ENCODE peak calls at places on chromosomes 5 and 9, in nine cellular contexts. D, Q, C, K, V, W, S, O and A are unnamed samples. For H3K36me3, the result is how much of the 10 kb centered on the place peaks cover.

GRCh38 chr9:126999315-127000068 is 84.9 kb downstream of the RALGPS1 start:
- DNase-seq in D (no peak), Q (no peak), C (no peak), K (no peak), V (no peak), W (no peak), S (no peak), O (no peak), A (no peak)

GRCh38 chr5:90297045-90297764 is 112.4 kb downstream of the CETN3 start:
- DNase-seq in D (no peak), Q (no peak), C (no peak), K (no peak), V (no peak), W (no peak), S (no peak), O (no peak), A (no peak)

GRCh38 chr5:149831492-149831891 is 101.4 kb downstream of the PPARGC1B start:
- DNase-seq in D (no peak), Q (no peak), C (peak), K (no peak), V (no peak), W (no peak), S (no peak), O (peak), A (no peak)

GRCh38 chr5:150078802-150079654 is 7.3 kb downstream of the CSF1R start:
- DNase-seq in D (no peak), Q (no peak), C (no peak), K (peak), V (peak), W (no peak), S (peak), O (no peak), A (no peak)

GRCh38 chr5:58322453-58322852 is 137.4 kb downstream of the PLK2 start:
- DNase-seq in D (no peak), Q (no peak), C (peak), K (no peak), V (no peak), W (no peak), S (no peak), O (no peak), A (no peak)

GRCh38 chr9:91163773-91164471 is 197.8 kb downstream of the AUH start:
- DNase-seq in D (no peak), Q (no peak), C (no peak), K (no peak), V (no peak), W (no peak), S (no peak), O (no peak), A (peak)

GRCh38 chr5:51347704-51348103 is 35.5 kb upstream of the ISL1 start:
- DNase-seq in D (peak), Q (peak), C (no peak), K (no peak), V (no peak), W (no peak), S (no peak), O (no peak), A (no peak)

GRCh38 chr9:131008563-131008908 is 438 bp upstream of the LAMC3 start:
- DNase-seq in D (no peak), Q (no peak), C (no peak), K (no peak), V (no peak), W (no peak), S (no peak), O (no peak), A (no peak)

GRCh38 chr9:69805962-69806633 is 14.5 kb upstream of the CFAP95 start:
- DNase-seq in D (no peak), Q (no peak), C (no peak), K (no peak), V (no peak), W (no peak), S (peak), O (no peak), A (peak)

GRCh38 chr5:157463081-157463480 is 3.1 kb downstream of the NIPAL4 start:
- DNase-seq in D (no peak), Q (no peak), C (no peak), K (no peak), V (no peak), W (no peak), S (no peak), O (no peak), A (no peak)

DNA sequence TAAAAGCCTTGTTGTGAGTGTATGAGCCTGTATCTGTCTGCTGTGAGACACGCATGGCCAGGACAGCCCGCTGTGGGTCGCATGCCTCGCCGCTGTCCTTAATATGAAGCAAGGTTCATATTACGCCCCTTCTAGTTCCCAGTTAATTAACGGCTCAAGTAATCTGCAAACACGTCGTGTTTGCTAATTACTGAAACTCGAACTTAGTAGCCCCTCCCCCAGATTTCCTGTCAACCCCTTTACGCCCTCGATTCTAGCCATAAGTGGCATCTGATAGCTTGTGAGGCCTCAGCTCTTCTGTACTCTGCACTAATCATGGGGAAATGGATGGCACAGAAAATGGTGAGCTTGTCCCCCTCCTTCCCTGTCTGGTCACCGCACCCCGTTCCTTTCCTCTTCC is 116.9 kb upstream of the OTULINL start:
- DNase-seq in D (no peak), Q (no peak), C (no peak), K (no peak), V (no peak), W (no peak), S (no peak), O (no peak), A (no peak)
- H3K36me3 ChIP-seq in D (under half), Q (under half), C (half or more), K (under half), V (under half), W (under half), S (half or more), O (under half), A (under half)

GRCh38 chr5:109836280-109836679 is 146.6 kb downstream of the MAN2A1 start:
- DNase-seq in D (no peak), Q (no peak), C (no peak), K (no peak), V (no peak), W (no peak), S (no peak), O (no peak), A (no peak)
- H3K4me3 ChIP-seq in D (no peak), Q (no peak), C (no peak), K (no peak), V (no peak), W (no peak), S (no peak), O (no peak), A (no peak)

GRCh38 chr5:112612663-112613062 is 125.0 kb upstream of the APC start:
- DNase-seq in D (no peak), Q (no peak), C (no peak), K (no peak), V (no peak), W (no peak), S (no peak), O (no peak), A (no peak)
- TF ChIP-seq POLR2A in D (no peak), Q (no peak), C (no peak), K (no peak), V (no peak), W (no peak), S (no peak), O (no peak), A (no peak)

GRCh38 chr9:71758785-71759184 is 9.5 kb downstream of the CEMIP2 start:
- DNase-seq in D (peak), Q (peak), C (peak), K (no peak), V (no peak), W (peak), S (no peak), O (no peak), A (no peak)
- H3K36me3 ChIP-seq in D (under half), Q (under half), C (under half), K (under half), V (under half), W (under half), S (under half), O (under half), A (under half)

GRCh38 chr5:132493241-132493640 is 2.7 kb upstream of the IRF1 start:
- DNase-seq in D (no peak), Q (no peak), C (no peak), K (peak), V (no peak), W (no peak), S (peak), O (no peak), A (peak)

GRCh38 chr5:132495672-132496630 is 5.4 kb upstream of the IRF1 start:
- DNase-seq in D (peak), Q (peak), C (peak), K (peak), V (peak), W (peak), S (peak), O (peak), A (peak)

GRCh38 chr5:132496631-132497487 is 6.3 kb upstream of the IRF1 start:
- DNase-seq in D (no peak), Q (peak), C (peak), K (peak), V (peak), W (peak), S (peak), O (no peak), A (peak)

GRCh38 chr5:132493821-132494220 is 3.2 kb upstream of the IRF1 start:
- DNase-seq in D (no peak), Q (no peak), C (no peak), K (no peak), V (no peak), W (no peak), S (peak), O (no peak), A (no peak)

DNA sequence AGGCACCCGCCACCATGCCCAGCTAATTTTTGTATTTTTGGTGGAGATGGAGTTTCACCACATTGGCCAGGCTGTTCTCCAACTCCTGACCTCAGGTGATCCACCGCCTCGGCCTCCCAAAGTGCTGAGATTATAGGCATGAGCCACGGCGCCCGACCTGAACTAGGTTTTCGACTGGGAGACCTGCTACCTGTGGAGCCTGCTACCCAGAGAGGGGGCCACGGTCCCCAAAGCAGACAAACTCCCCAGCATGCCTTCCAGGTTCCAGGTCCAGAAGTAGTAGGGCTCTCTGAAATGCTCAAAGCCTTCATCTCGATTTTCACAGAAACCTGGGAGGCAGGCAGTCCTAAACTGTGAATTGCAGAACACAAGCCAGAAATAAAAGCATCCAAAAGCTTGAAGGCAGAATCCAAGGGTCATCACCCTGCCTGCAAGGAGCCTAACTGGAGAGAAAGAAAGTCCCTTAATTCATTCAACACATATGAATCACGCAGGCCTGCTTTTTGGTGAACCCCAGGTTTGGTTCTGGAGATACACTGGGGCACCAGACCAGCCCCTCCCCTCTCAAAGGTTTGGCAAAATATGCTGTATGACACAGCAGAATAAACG is 4.6 kb upstream of the IRF1 start:
- DNase-seq in D (no peak), Q (no peak), C (no peak), K (peak), V (peak), W (no peak), S (peak), O (no peak), A (peak)
- H3K4me3 ChIP-seq in D (peak), Q (peak), C (peak), K (peak), V (peak), W (peak), S (peak), O (peak), A (peak)

GRCh38 chr9:89661956-89662717 is 57.3 kb downstream of the GADD45G start:
- DNase-seq in D (peak), Q (peak), C (peak), K (peak), V (peak), W (peak), S (peak), O (no peak), A (peak)
- TF ChIP-seq POLR2A in D (no peak), Q (no peak), C (no peak), K (peak), V (no peak), W (no peak), S (no peak), O (no peak), A (peak)

DNA sequence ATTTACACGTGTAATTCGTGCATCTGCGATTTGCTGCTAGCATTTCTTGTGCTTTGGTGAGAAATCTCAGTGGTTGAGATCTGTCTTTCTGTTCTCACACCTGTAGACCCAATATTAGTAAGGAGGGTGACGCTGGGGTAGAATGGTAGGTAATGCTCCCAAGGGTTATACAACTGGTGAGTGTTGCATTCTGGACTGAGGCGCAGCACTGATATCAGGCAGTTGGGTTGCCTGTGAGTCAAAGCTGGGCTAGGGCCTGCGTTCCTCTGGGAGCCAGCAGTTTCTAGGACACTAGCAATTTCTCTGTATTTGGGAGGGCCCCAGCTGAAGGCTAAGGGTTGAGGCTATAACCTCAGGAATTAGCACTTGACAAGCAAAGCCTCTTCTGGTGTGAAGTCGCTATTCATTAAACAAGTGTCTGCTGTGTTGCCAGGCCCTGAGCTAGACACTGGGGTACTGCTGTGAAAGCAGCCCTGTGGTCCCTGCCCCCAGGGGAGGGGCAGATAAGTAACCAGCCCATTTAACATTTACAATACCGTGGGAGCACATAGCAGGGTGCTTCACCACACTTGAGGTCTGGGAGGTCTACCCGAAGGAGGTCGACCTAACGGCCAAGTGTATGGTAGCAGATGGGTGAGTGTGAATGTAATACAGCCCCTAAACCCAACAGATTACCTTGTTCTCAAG is 28.7 kb downstream of the LARP1 start:
- DNase-seq in D (no peak), Q (no peak), C (peak), K (no peak), V (no peak), W (no peak), S (no peak), O (peak), A (no peak)
- H3K36me3 ChIP-seq in D (under half), Q (under half), C (under half), K (under half), V (under half), W (under half), S (under half), O (under half), A (under half)

DNA sequence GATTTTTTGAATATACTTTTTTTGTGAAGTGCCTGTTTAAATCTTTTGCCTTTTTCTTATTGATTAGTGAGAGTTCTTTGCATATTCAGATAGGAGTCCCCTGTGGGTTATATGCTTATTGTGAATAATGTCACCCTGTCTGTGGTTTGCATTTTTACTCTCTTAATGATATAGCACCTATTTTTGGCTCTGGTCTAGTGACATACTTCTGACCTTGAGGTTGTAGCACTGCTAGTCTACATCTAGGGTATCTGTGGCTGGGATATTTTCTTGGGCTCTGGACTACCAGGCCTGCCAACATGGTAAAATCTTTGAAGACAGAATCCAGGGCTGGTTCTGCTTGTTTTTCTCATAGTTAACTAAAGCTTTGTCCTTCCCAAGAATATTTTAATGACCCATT is 13.5 kb upstream of the NKX2-5 start:
- DNase-seq in D (no peak), Q (no peak), C (no peak), K (no peak), V (no peak), W (no peak), S (no peak), O (no peak), A (no peak)
- H3K4me3 ChIP-seq in D (no peak), Q (no peak), C (no peak), K (no peak), V (no peak), W (no peak), S (no peak), O (no peak), A (no peak)

GRCh38 chr5:179267071-179267670 is 78.1 kb downstream of the ADAMTS2 start:
- DNase-seq in D (no peak), Q (no peak), C (no peak), K (peak), V (peak), W (no peak), S (no peak), O (no peak), A (peak)

GRCh38 chr5:179264641-179265528 is 80.4 kb downstream of the ADAMTS2 start:
- DNase-seq in D (no peak), Q (peak), C (no peak), K (peak), V (peak), W (no peak), S (peak), O (no peak), A (peak)

GRCh38 chr5:179264053-179264540 is 81.2 kb downstream of the ADAMTS2 start:
- DNase-seq in D (no peak), Q (no peak), C (no peak), K (peak), V (peak), W (no peak), S (peak), O (no peak), A (peak)

GRCh38 chr5:179266291-179267070 is 78.8 kb downstream of the ADAMTS2 start:
- DNase-seq in D (no peak), Q (no peak), C (no peak), K (peak), V (peak), W (no peak), S (peak), O (no peak), A (peak)

DNA sequence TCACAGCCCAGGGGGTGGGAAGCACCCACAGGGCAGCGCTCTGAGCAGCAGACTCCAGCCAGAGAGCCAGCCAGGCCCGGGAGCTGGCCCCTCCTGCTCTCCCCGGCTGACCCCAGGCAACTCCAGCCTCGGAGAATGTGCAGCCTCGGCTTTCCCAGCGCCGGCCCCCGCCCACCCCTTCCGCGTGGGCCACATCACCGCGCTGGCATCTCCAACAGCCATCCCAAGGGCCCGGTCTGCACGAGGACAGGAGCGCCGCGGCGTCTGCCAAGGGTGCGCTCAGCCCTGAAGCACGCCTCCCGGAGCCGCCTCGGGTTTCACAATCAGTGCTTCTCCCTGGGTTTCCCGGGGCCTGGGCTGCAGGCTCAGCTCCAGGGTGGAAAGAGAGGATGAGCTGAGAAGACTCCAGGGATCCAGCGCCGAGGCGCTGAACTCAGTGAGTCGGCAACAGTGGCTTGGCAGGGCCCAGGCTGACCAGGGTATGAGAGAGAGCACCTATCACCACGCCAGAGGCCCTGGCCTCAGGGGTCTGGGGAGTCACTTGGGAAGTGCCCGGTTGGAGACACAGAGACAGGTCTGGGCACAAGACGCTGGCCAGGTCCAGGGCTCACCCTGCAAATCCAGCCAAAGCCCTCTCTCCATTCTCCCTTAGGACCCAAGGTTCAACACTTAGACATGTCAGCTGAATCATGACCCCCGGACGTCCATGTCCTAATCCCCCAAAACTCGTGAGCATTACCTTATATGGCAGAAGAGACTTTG is 79.6 kb downstream of the ADAMTS2 start:
- DNase-seq in D (no peak), Q (no peak), C (peak), K (peak), V (peak), W (peak), S (peak), O (no peak), A (peak)
- TF ChIP-seq POLR2A in D (no peak), Q (no peak), C (peak), K (no peak), V (no peak), W (no peak), S (no peak), O (no peak), A (no peak)

DNA sequence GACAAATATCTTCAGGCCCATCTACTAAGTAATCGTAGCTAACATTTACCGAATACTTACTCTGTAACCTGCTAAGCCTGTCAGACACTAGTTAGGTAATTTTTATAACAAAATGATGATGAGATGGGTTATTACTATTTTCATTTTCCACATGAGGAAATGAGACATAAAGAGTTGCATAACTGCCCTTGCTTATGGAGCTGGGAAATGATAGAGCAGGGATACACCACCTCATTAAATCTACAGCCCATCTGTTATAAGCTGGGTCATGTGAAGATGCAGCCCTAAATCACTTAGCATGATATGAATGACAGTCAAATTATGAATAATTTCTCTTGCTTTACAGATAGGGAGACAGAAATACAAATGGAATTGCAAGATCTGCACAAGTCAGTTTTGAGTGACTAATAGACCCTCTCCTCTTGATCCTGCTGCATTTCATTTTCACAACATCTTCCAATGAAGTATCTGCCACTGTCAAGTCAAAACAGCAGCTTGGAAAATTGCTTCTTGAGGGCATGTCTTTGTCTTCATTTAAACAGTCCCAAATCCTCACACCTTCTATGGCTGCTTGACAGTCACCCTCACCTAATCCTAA is 364.7 kb downstream of the PRELID2 start:
- DNase-seq in D (no peak), Q (no peak), C (no peak), K (no peak), V (no peak), W (no peak), S (no peak), O (no peak), A (no peak)
- H3K36me3 ChIP-seq in D (under half), Q (under half), C (under half), K (under half), V (under half), W (under half), S (under half), O (under half), A (under half)